ENCODE peak calls at places on chromosomes 12 and 14, in seven cellular contexts. C is BJ; P is ovary; A is CD8-positive, alpha-beta T cell; G is cardiac muscle cell; Q is suprapubic skin; X is astrocyte. I is an unnamed sample. For H3K36me3, the result is how much of the 10 kb centered on the place peaks cover.

GRCh38 chr14:106564058-106564643 is 1037.8 kb downstream of the TMEM121 start:
- DNase-seq in C (no peak), P (no peak), A (peak), G (no peak), Q (no peak), X (no peak), I (no peak)

GRCh38 chr12:66025477-66025876 is 105.1 kb downstream of the LLPH start:
- DNase-seq in C (no peak), P (no peak), A (no peak), G (peak), Q (no peak), X (peak), I (no peak)

GRCh38 chr12:116161588-116161987 is 115.9 kb downstream of the MED13L start:
- DNase-seq in C (no peak), P (no peak), A (no peak), G (no peak), Q (no peak), X (no peak), I (no peak)

GRCh38 chr14:100590726-100591452 is 3.7 kb upstream of the BEGAIN start:
- DNase-seq in C (no peak), P (no peak), A (no peak), G (no peak), Q (no peak), X (no peak), I (no peak)

GRCh38 chr14:90968025-90968424 is 92.4 kb downstream of the RPS6KA5 start:
- DNase-seq in C (no peak), P (no peak), A (no peak), G (no peak), Q (no peak), X (peak), I (no peak)

GRCh38 chr14:106872619-106873446 is 1346.5 kb downstream of the TMEM121 start:
- DNase-seq in C (no peak), P (peak), A (peak), G (no peak), Q (no peak), X (no peak), I (no peak)

GRCh38 chr12:70267550-70267949 is 24.3 kb downstream of the CNOT2 start:
- DNase-seq in C (no peak), P (no peak), A (no peak), G (no peak), Q (no peak), X (peak), I (no peak)

GRCh38 chr14:95513261-95513660 is 3.2 kb downstream of the SYNE3 start:
- DNase-seq in C (no peak), P (no peak), A (no peak), G (no peak), Q (peak), X (no peak), I (no peak)

GRCh38 chr12:40953076-40953475 is 235.0 kb upstream of the PDZRN4 start:
- DNase-seq in C (no peak), P (no peak), A (no peak), G (no peak), Q (no peak), X (peak), I (no peak)

DNA sequence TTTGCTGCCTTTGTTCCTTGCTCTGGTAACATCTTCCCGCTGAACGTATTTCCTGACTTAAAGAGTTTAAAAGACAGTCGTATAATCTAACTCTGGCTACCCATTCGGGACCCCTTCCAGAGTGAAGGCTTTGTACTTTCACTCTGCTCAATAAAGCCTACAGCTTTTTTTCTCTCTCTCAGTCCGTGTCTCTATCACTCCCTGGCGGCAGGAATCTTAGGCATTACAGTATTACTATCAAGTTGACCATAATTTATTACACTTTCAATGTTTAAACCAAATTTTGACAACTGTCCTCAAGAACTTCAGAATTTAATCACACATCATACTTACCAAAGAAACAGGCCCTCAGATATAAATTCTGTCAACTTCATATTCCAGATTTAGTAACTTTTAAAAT is 967.9 kb downstream of the FSCB start:
- DNase-seq in C (no peak), P (no peak), A (no peak), G (peak), Q (no peak), X (no peak), I (peak)
- TF ChIP-seq CTCF in C (no peak), P (no peak), A (no peak), G (peak), Q (no peak), X (peak), I (peak)

GRCh38 chr12:67284561-67284960 is 15.4 kb downstream of the CAND1 start:
- DNase-seq in C (no peak), P (no peak), A (no peak), G (no peak), Q (no peak), X (no peak), I (no peak)
- H3K36me3 ChIP-seq in C (under half), P (under half), A (under half), G (under half), Q (under half), X (under half), I (under half)

GRCh38 chr12:59444932-59445331 is 150.9 kb upstream of the SLC16A7 start:
- DNase-seq in C (no peak), P (no peak), A (no peak), G (no peak), Q (no peak), X (no peak), I (no peak)
- TF ChIP-seq CTCF in C (peak), P (no peak), A (peak), G (peak), Q (no peak), X (no peak), I (no peak)

GRCh38 chr12:113276946-113277500 is 55.8 kb downstream of the TPCN1 start:
- DNase-seq in C (no peak), P (peak), A (no peak), G (no peak), Q (no peak), X (no peak), I (no peak)

GRCh38 chr12:113277511-113277910 is 56.2 kb downstream of the TPCN1 start:
- DNase-seq in C (no peak), P (no peak), A (no peak), G (no peak), Q (no peak), X (no peak), I (no peak)

GRCh38 chr12:113276306-113276705 is 55.0 kb downstream of the TPCN1 start:
- DNase-seq in C (no peak), P (peak), A (no peak), G (no peak), Q (no peak), X (no peak), I (no peak)

GRCh38 chr12:113273053-113273725 is 51.9 kb downstream of the TPCN1 start:
- DNase-seq in C (no peak), P (peak), A (no peak), G (no peak), Q (no peak), X (peak), I (no peak)

DNA sequence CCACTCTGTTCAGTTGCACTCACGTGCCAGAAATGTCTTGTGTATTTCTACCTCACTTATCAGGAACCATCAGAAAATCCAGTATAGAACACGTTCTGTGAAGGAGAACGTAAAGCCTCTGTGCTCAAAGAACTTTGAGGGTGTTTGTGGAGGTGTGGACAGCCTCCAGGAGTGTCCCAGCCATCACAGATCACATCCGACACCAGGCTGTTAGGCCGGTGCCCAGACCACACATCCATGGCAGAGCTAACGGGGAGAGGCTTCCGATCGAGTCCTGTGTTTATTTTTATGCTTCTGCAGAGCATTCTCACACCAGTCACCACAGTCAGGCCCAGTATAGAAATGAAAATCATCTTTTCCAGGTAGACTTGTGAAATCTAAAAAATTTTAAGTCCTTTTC is 53.6 kb downstream of the TPCN1 start:
- DNase-seq in C (no peak), P (peak), A (no peak), G (peak), Q (no peak), X (no peak), I (no peak)
- H3K36me3 ChIP-seq in C (under half), P (under half), A (under half), G (under half), Q (half or more), X (under half), I (under half)

GRCh38 chr12:46944104-46944503 is 118.3 kb upstream of the SLC38A4 start:
- DNase-seq in C (no peak), P (no peak), A (no peak), G (peak), Q (no peak), X (peak), I (no peak)
- TF ChIP-seq CTCF in C (peak), P (no peak), A (no peak), G (peak), Q (no peak), X (peak), I (peak)

GRCh38 chr12:120718055-120718454 is 7.6 kb upstream of the ACADS start:
- DNase-seq in C (no peak), P (no peak), A (no peak), G (no peak), Q (no peak), X (no peak), I (no peak)
- H3K36me3 ChIP-seq in C (under half), P (under half), A (under half), G (half or more), Q (half or more), X (half or more), I (under half)

DNA sequence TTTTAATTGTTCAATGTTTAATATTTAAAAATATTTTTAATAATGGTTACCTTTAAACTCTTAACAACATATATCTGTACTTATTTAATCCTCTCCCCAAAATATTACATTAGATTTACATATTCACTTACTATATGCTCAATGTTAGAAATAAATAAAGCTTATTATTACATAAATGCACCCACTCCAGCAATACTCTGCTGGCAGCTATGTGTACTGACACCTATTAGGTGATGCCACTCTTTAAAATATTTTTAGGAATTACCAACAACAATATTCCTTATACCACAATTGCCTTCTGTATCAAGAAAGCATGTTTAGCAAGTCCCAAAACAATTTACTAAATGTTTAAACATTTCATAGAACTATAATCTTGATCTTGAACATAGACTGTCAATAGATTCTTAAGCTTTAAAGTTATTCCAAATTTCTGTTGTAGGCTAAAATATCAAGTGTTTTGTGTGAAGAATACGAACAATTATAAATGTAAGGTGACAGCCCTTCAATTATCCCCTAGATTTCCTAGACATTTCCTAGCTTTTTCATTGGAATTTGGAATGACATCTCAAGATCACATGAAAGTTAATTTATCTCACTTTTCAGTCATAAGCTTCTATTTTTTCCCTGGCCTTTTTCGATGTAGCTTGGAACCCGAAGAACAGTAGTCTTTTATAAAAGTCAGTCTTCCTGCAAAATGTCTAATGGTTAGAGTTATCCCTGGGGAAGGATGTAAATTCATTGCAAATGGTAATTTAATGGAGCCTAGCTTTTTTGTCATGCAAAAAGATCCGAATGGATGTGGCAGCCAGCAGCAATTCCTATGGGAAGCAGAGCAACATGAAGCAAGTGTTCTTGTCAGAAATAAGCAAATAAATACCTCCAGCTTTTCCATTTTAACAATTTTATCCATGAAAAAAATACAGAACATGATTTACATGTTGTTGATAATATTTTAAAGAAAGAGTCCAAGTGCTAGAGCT is 907.5 kb upstream of the ATXN7L3B start:
- DNase-seq in C (no peak), P (no peak), A (no peak), G (no peak), Q (no peak), X (no peak), I (no peak)
- TF ChIP-seq CTCF in C (no peak), P (no peak), A (no peak), G (no peak), Q (no peak), X (no peak), I (no peak)

I was measured in kidney epithelial cell.